ENCODE peak calls at places on chromosomes 16 and 17, in four cellular contexts. Q is CD4-positive, alpha-beta T cell; J is OCI-LY7; A is mesendoderm. Z is an unnamed sample.

GRCh38 chr17:21034350-21035235 is 8.2 kb downstream of the USP22 start:
- DNase-seq in Q (no peak), A (peak; percentile 43), J (peak; percentile 76), Z (peak; percentile 50)

GRCh38 chr16:58591083-58591482 is 38.5 kb downstream of the CNOT1 start:
- DNase-seq in J (no peak), A (no peak), Q (no peak), Z (no peak)

GRCh38 chr17:6061290-6061689 is 8.9 kb upstream of the WSCD1 start:
- DNase-seq in J (no peak), A (no peak), Q (no peak), Z (no peak)

GRCh38 chr17:77609553-77610517 is 348.7 kb upstream of the TNRC6C start:
- DNase-seq in Q (peak; percentile 56), A (no peak), J (peak; percentile 82), Z (peak; percentile 23)

GRCh38 chr16:69176033-69176780 is 10.8 kb upstream of the SNTB2 start:
- DNase-seq in A (no peak), Q (no peak), J (no peak), Z (no peak)

GRCh38 chr16:81604960-81605383 is 160.4 kb downstream of the CMIP start:
- DNase-seq in Q (no peak), J (no peak), A (no peak), Z (no peak)

GRCh38 chr16:2058901-2059300 is 11.1 kb downstream of the TSC2 start:
- DNase-seq in A (no peak), Q (no peak), J (no peak), Z (no peak)

GRCh38 chr17:28807925-28808641 is 34.5 kb downstream of the FAM222B start:
- DNase-seq in Q (no peak), A (no peak), J (no peak), Z (no peak)

GRCh38 chr17:48127371-48128051 is 19.9 kb downstream of the SNX11 start:
- DNase-seq in J (no peak), Q (no peak), A (peak; percentile 34), Z (no peak)

GRCh38 chr16:73546351-73546845 is 498.5 kb upstream of the ZFHX3 start:
- DNase-seq in A (peak; percentile 37), J (no peak), Q (no peak), Z (no peak)

GRCh38 chr17:42163113-42163512 is 8.3 kb upstream of the RAB5C start:
- DNase-seq in A (peak; percentile 56), J (peak; percentile 36), Q (no peak), Z (peak; percentile 18)